ENCODE peak calls at places on chromosomes 11 and 22, in five cellular contexts. K is choroid plexus epithelial cell, I is GM13977, M is GM12865, T is breast epithelium. A is an unnamed sample.

GRCh38 chr22:23289851-23290724 is 109.8 kb downstream of the BCR start:
- DNase-seq in K (peak; percentile 70), I (peak; percentile 82), M (peak; percentile 61), T (no peak), A (peak; percentile 61)

GRCh38 chr22:25564320-25564978 is at the start of gene GRK3:
- DNase-seq in K (peak; percentile 9), I (peak; percentile 79), M (peak; percentile 85), T (peak; percentile 72), A (peak; percentile 40)

GRCh38 chr11:44309483-44310197 is at the start of gene ALX4:
- DNase-seq in K (no peak), I (peak; percentile 72), M (no peak), T (no peak), A (no peak)

GRCh38 chr11:1306186-1307162 is 3.0 kb downstream of the TOLLIP start:
- DNase-seq in K (no peak), I (no peak), M (no peak), T (no peak), A (no peak)

GRCh38 chr11:2798951-2799761 is 86.4 kb downstream of the CDKN1C start:
- DNase-seq in K (no peak), I (no peak), M (no peak), T (peak; percentile 48), A (no peak)

GRCh38 chr11:67630230-67630942 is 649 bp upstream of the NUDT8 start:
- DNase-seq in K (peak; percentile 98), I (peak; percentile 100), M (peak; percentile 99), T (peak; percentile 98), A (peak; percentile 97)

GRCh38 chr22:23750744-23751440 is at the start of gene ZNF70:
- DNase-seq in K (peak; percentile 79), I (peak; percentile 96), M (peak; percentile 93), T (peak; percentile 85), A (peak; percentile 72)

GRCh38 chr11:34601085-34601444 is 19.8 kb upstream of the EHF start:
- DNase-seq in K (peak; percentile 26), I (no peak), M (no peak), T (no peak), A (peak; percentile 23)

GRCh38 chr11:91104237-91104636 is 881.4 kb upstream of the CHORDC1 start:
- DNase-seq in K (peak; percentile 82), I (no peak), M (no peak), T (no peak), A (peak; percentile 61)

GRCh38 chr11:107538239-107538638 is 27.3 kb downstream of the ALKBH8 start:
- DNase-seq in K (no peak), I (no peak), M (no peak), T (no peak), A (no peak)

GRCh38 chr11:94938399-94939055 is 34.8 kb downstream of the CWC15 start:
- DNase-seq in K (peak; percentile 93), I (no peak), M (no peak), T (no peak), A (peak; percentile 86)

GRCh38 chr11:47152953-47153950 is 23.4 kb downstream of the ARFGAP2 start:
- DNase-seq in K (peak; percentile 90), I (peak; percentile 84), M (peak; percentile 70), T (peak; percentile 79), A (peak; percentile 84)

GRCh38 chr11:92946707-92947106 is 22.7 kb upstream of the MTNR1B start:
- DNase-seq in K (no peak), I (no peak), M (no peak), T (no peak), A (no peak)

GRCh38 chr11:955154-956049 is 29.7 kb downstream of the AP2A2 start:
- DNase-seq in K (no peak), I (no peak), M (no peak), T (no peak), A (no peak)

GRCh38 chr22:50307891-50308596 is 598 bp upstream of the PLXNB2 start:
- DNase-seq in K (no peak), I (no peak), M (no peak), T (no peak), A (no peak)

GRCh38 chr11:121497176-121497995 is 44.6 kb upstream of the SORL1-AS1 start:
- DNase-seq in K (no peak), I (no peak), M (no peak), T (no peak), A (no peak)

GRCh38 chr11:1757861-1758610 is 5.7 kb downstream of the CTSD start:
- DNase-seq in K (no peak), I (peak; percentile 40), M (no peak), T (no peak), A (no peak)

GRCh38 chr11:61516675-61517516 is 8.3 kb downstream of the LRRC10B start:
- DNase-seq in K (peak; percentile 34), I (peak; percentile 91), M (peak; percentile 37), T (no peak), A (peak; percentile 14)

GRCh38 chr22:43163241-43163795 is 12.0 kb downstream of the TSPO start:
- DNase-seq in K (no peak), I (no peak), M (no peak), T (no peak), A (no peak)

GRCh38 chr11:74611369-74611861 is 19.0 kb downstream of the POLD3 start:
- DNase-seq in K (peak; percentile 89), I (peak; percentile 20), M (peak; percentile 34), T (no peak), A (peak; percentile 86)

DNA sequence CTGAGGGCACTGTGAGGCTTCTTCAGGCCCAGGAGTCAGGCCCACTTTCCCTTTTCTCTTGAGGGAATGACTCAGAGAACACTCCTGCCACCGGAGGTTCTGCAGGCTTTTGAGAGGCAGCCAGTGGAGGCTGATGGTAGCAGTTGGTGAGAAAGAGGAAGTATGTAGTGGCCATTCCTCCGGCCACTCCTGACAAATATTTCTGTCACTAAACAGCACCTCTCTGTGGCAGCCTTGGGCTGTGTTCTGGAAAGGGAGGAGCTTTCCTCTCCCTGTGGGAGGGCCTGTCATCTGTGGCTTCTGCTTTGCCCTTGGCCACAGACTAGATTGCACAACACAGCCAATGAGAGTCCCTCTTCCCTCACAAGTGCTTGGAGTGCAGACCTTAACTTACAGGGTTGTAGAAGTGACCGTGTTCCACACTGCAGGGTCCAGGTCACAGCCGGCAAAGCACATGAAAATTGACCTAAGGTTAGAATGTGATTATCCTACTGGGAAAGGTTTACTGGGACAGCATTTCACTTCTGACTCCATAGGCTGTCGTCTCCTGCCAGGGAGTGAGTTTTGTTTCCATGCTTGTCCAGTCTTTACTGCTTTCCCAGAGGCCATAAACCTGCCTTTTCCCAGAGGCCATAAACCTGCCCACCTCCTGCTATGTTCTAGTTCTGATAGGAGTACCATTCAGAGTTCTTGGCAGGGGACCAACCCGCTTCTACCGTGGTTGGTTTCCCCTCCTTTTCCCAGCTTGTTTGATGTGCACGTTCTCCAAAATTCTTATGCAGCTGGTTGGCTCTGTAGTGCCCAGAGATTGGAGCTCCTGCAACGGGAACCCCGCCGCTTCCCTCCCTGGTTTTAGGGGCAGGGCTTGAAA is 33.3 kb downstream of the MARK2 start:
- DNase-seq in K (peak; percentile 86), I (peak; percentile 79), M (peak; percentile 91), T (peak; percentile 77), A (peak; percentile 94)
- TF ChIP-seq CTCF in K (peak; percentile 43), I (peak; percentile 65), M (peak; percentile 55), T (peak; percentile 39), A (peak; percentile 47)

GRCh38 chr22:29553391-29554224 is at the start of gene THOC5:
- DNase-seq in K (peak; percentile 97), I (peak; percentile 96), M (peak; percentile 93), T (peak; percentile 94), A (peak; percentile 96)
- TF ChIP-seq CTCF in K (peak; percentile 79), I (peak; percentile 59), M (peak; percentile 22), T (peak; percentile 31), A (peak; percentile 67)

DNA sequence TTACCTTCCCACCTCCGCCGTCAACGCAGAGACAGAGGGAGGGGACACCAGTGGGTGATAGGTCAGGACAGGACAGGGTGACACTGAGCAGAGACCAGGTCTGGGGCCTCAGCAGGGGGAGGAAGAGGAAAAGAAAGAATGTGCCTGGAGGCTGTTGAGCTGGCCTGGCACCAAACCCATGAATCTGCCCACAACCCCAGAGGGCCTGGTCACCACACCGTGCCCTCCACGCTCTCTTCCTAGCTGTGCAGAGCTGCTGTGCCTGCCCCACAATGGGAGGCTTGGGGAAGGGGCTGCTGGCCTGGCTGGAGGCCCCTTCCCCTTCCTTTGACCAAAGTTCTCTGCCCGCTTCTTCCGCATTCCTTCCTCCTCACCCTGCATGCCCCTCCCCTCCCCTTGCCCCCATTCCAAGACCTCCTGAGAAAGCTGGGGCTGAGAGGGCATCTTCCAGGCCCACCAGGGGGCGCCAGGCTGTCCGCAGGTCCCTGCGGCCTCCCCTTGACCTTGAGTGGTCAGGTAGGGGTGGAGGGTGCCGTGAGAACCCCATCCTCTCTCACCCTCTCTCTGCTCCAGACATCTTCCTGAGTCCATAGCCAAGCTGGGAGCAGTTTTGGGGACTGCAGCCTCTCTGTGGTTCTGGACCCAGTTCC is 11.0 kb upstream of the CACNA1I start:
- DNase-seq in K (no peak), I (peak; percentile 59), M (peak; percentile 32), T (no peak), A (no peak)
- TF ChIP-seq CTCF in K (peak; percentile 65), I (peak; percentile 60), M (peak; percentile 63), T (peak; percentile 21), A (peak; percentile 45)

DNA sequence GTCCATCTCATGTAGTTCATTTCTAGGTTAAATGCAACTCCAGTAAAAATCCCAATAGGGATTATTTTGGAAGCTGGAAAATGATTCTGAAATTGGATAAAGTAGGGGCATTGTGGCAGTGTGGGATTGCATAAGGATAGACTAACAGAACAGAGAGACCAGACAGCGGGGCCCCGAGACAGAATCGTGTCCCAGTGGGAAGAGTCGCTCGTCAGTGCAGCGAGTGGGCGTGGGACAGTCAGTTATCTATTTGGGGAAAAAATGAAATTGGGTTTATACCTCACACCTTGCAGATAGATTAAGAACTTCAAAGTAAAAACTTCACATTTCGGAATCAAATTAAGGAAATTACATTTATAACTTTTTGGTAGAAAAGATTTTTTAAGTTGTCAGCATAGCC is 10.6 kb downstream of the SART1 start:
- DNase-seq in K (no peak), I (no peak), M (no peak), T (no peak), A (no peak)
- TF ChIP-seq CTCF in K (no peak), I (no peak), M (no peak), T (no peak), A (no peak)

DNA sequence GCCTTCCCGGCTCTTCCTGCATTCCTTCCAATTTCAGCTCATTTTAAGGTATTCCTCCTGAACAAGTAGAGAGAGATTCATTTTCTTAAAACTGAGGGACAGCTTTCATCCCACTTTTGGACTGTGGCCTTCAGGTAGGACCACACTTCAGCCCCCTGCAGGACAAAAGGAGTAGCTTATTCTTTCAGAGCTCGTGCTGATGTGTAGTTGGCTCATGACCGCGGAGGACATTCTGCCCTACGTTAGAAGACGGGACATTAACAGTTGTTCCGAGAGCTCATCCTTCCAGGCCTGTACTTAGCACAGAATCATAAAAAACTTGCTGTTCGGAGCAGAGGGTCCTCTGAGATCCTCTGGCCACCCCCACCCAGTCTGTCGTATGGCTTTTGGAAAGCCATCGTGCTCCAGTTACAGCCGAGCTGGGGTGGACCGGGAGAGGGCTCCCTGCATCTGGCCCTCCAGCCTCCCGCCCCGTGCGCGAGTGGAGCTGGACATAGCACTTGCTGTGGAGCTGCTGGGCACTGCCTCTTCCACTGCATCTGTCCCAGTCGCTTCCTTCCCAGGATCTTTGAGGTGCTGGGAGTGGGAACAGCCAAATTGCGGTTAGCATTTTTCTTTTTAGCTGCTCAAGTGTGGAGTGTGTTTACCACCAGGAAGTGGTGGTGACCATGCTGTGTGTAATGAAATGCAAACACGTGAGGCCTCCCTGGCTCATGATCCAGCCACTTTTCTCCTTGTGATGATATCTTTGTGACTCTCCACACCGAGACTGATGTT is 250.3 kb downstream of the TBC1D22A start:
- DNase-seq in K (peak; percentile 74), I (no peak), M (no peak), T (no peak), A (no peak)
- TF ChIP-seq CTCF in K (peak; percentile 43), I (no peak), M (no peak), T (no peak), A (peak; percentile 14)

GRCh38 chr11:120432056-120433018 is 79.2 kb upstream of the GRIK4 start:
- DNase-seq in K (peak; percentile 98), I (no peak), M (peak; percentile 40), T (no peak), A (peak; percentile 98)

GRCh38 chr11:120431633-120432032 is 79.9 kb upstream of the GRIK4 start:
- DNase-seq in K (peak; percentile 74), I (no peak), M (peak; percentile 7), T (no peak), A (peak; percentile 58)
- TF ChIP-seq CTCF in K (peak; percentile 47), I (no peak), M (no peak), T (no peak), A (peak; percentile 33)

A was measured in fibroblast of pulmonary artery.